ENCODE peak calls at places on chromosomes 16 and 17, in five cellular contexts. L is stimulated activated CD4-positive, alpha-beta T cell treated with anti-CD3 and anti-CD28 coated beads, Interleukin-2, amount 100 ng/mL, for 4 hours; O is SW480; X is GM18507; E is fibroblast of the conjunctiva. Y is an unnamed sample.

GRCh38 chr17:29836643-29837042 is 93.4 kb downstream of the SSH2 start:
- DNase-seq in X (no peak), L (no peak), E (no peak), O (no peak), Y (peak)

GRCh38 chr17:8225813-8226535 is 15.6 kb upstream of the AURKB start:
- DNase-seq in X (no peak), E (peak), L (peak), O (peak), Y (peak)

GRCh38 chr17:69870751-69871199 is 204.2 kb upstream of the KCNJ16 start:
- DNase-seq in X (no peak), O (no peak), E (peak), L (no peak), Y (no peak)

GRCh38 chr17:45376171-45376564 is 56.5 kb downstream of the ARHGAP27 start:
- DNase-seq in X (no peak), E (no peak), L (no peak), O (no peak), Y (no peak)

GRCh38 chr17:47636273-47637030 is 13.3 kb upstream of the KPNB1 start:
- DNase-seq in X (no peak), E (no peak), L (no peak), O (no peak), Y (no peak)

GRCh38 chr16:55628306-55628968 is 27.4 kb upstream of the SLC6A2 start:
- DNase-seq in O (no peak), E (no peak), L (no peak), X (no peak), Y (no peak)

GRCh38 chr16:11056989-11057645 is 112.8 kb downstream of the CLEC16A start:
- DNase-seq in L (no peak), O (no peak), X (no peak), E (no peak), Y (no peak)

GRCh38 chr17:79781012-79781665 is 3.2 kb downstream of the CBX2 start:
- DNase-seq in O (no peak), E (no peak), L (no peak), X (no peak), Y (no peak)

GRCh38 chr17:77286641-77287431 is 146.1 kb downstream of the SEC14L1 start:
- DNase-seq in O (peak), E (no peak), L (no peak), X (no peak), Y (no peak)

GRCh38 chr17:4800462-4801185 is 1.5 kb downstream of the C17orf114 start:
- DNase-seq in X (no peak), O (no peak), L (no peak), E (no peak), Y (no peak)

GRCh38 chr17:48352630-48353029 is 77.4 kb downstream of the SKAP1 start:
- DNase-seq in L (peak), O (no peak), X (no peak), E (no peak), Y (no peak)

GRCh38 chr17:32604966-32605365 is 118.2 kb downstream of the CDK5R1 start:
- DNase-seq in X (no peak), L (no peak), O (no peak), E (no peak), Y (no peak)